ENCODE peak calls at places on chromosomes 4 and X, in ten cellular contexts. One of them, this sample, is unnamed.

GRCh38 chr4:76698141-76698540 is 199.8 kb downstream of the SOWAHB start:
- DNase-seq in AG04449: no peak
- DNase-seq in left ventricle myocardium inferior: no peak
- DNase-seq in Peyer's patch: no peak
- DNase-seq in tibial nerve: no peak
- DNase-seq in lower lobe of right lung: no peak
- DNase-seq in CD8-positive, alpha-beta T cell: no peak
- DNase-seq in heart left ventricle: no peak
- DNase-seq in fibroblast of lung: no peak
- DNase-seq in A549: no peak
- DNase-seq in this sample: no peak

GRCh38 chr4:56821394-56822263 is at the start of gene SPINK2:
- DNase-seq in AG04449: no peak
- DNase-seq in left ventricle myocardium inferior: peak; percentile 26
- DNase-seq in Peyer's patch: peak; percentile 56
- DNase-seq in tibial nerve: no peak
- DNase-seq in lower lobe of right lung: peak; percentile 54
- DNase-seq in CD8-positive, alpha-beta T cell: peak; percentile 78
- DNase-seq in heart left ventricle: no peak
- DNase-seq in fibroblast of lung: no peak
- DNase-seq in A549: peak; percentile 22
- DNase-seq in this sample: peak; percentile 24

GRCh38 chr4:161702287-161702686 is 461.5 kb downstream of the FSTL5 start:
- DNase-seq in AG04449: no peak
- DNase-seq in left ventricle myocardium inferior: no peak
- DNase-seq in Peyer's patch: no peak
- DNase-seq in tibial nerve: no peak
- DNase-seq in lower lobe of right lung: no peak
- DNase-seq in CD8-positive, alpha-beta T cell: no peak
- DNase-seq in heart left ventricle: no peak
- DNase-seq in fibroblast of lung: no peak
- DNase-seq in A549: no peak
- DNase-seq in this sample: peak; percentile 6

GRCh38 chrX:40237745-40238178 is 140.0 kb upstream of the BCOR start:
- DNase-seq in AG04449: no peak
- DNase-seq in left ventricle myocardium inferior: no peak
- DNase-seq in Peyer's patch: no peak
- DNase-seq in tibial nerve: no peak
- DNase-seq in lower lobe of right lung: no peak
- DNase-seq in CD8-positive, alpha-beta T cell: no peak
- DNase-seq in heart left ventricle: no peak
- DNase-seq in fibroblast of lung: no peak
- DNase-seq in A549: no peak
- DNase-seq in this sample: no peak

GRCh38 chrX:40550069-40550468 is 30.7 kb upstream of the ATP6AP2 start:
- DNase-seq in AG04449: no peak
- DNase-seq in left ventricle myocardium inferior: no peak
- DNase-seq in Peyer's patch: no peak
- DNase-seq in tibial nerve: no peak
- DNase-seq in lower lobe of right lung: no peak
- DNase-seq in CD8-positive, alpha-beta T cell: no peak
- DNase-seq in heart left ventricle: no peak
- DNase-seq in fibroblast of lung: no peak
- DNase-seq in A549: no peak
- DNase-seq in this sample: no peak

GRCh38 chr4:153413827-153414226 is 52.3 kb upstream of the TMEM131L start:
- DNase-seq in AG04449: no peak
- DNase-seq in left ventricle myocardium inferior: no peak
- DNase-seq in Peyer's patch: no peak
- DNase-seq in tibial nerve: no peak
- DNase-seq in lower lobe of right lung: no peak
- DNase-seq in CD8-positive, alpha-beta T cell: no peak
- DNase-seq in heart left ventricle: no peak
- DNase-seq in fibroblast of lung: no peak
- DNase-seq in A549: no peak
- DNase-seq in this sample: no peak

GRCh38 chr4:103099691-103100392 is at the start of gene BDH2:
- DNase-seq in AG04449: peak; percentile 83
- DNase-seq in left ventricle myocardium inferior: no peak
- DNase-seq in Peyer's patch: peak; percentile 29
- DNase-seq in tibial nerve: peak; percentile 66
- DNase-seq in lower lobe of right lung: no peak
- DNase-seq in CD8-positive, alpha-beta T cell: peak; percentile 38
- DNase-seq in heart left ventricle: peak; percentile 64
- DNase-seq in fibroblast of lung: peak; percentile 94
- DNase-seq in A549: peak; percentile 85
- DNase-seq in this sample: peak; percentile 90

GRCh38 chrX:40278340-40279090 is 180.8 kb upstream of the BCOR start:
- DNase-seq in AG04449: no peak
- DNase-seq in left ventricle myocardium inferior: no peak
- DNase-seq in Peyer's patch: no peak
- DNase-seq in tibial nerve: no peak
- DNase-seq in lower lobe of right lung: no peak
- DNase-seq in CD8-positive, alpha-beta T cell: peak; percentile 80
- DNase-seq in heart left ventricle: no peak
- DNase-seq in fibroblast of lung: peak; percentile 71
- DNase-seq in A549: peak; percentile 14
- DNase-seq in this sample: peak; percentile 22

GRCh38 chr4:42350611-42351182 is 46.6 kb upstream of the SHISA3 start:
- DNase-seq in AG04449: no peak
- DNase-seq in left ventricle myocardium inferior: no peak
- DNase-seq in Peyer's patch: no peak
- DNase-seq in tibial nerve: no peak
- DNase-seq in lower lobe of right lung: no peak
- DNase-seq in CD8-positive, alpha-beta T cell: no peak
- DNase-seq in heart left ventricle: no peak
- DNase-seq in fibroblast of lung: no peak
- DNase-seq in A549: no peak
- DNase-seq in this sample: peak; percentile 42

GRCh38 chr4:11427201-11427996 is 1.3 kb downstream of the HS3ST1 start:
- DNase-seq in AG04449: no peak
- DNase-seq in left ventricle myocardium inferior: no peak
- DNase-seq in Peyer's patch: no peak
- DNase-seq in tibial nerve: no peak
- DNase-seq in lower lobe of right lung: no peak
- DNase-seq in CD8-positive, alpha-beta T cell: no peak
- DNase-seq in heart left ventricle: no peak
- DNase-seq in fibroblast of lung: peak; percentile 7
- DNase-seq in A549: no peak
- DNase-seq in this sample: no peak

GRCh38 chrX:10506781-10507180 is 113.6 kb downstream of the MID1 start:
- DNase-seq in AG04449: no peak
- DNase-seq in left ventricle myocardium inferior: no peak
- DNase-seq in Peyer's patch: no peak
- DNase-seq in tibial nerve: no peak
- DNase-seq in lower lobe of right lung: no peak
- DNase-seq in CD8-positive, alpha-beta T cell: no peak
- DNase-seq in heart left ventricle: no peak
- DNase-seq in fibroblast of lung: no peak
- DNase-seq in A549: no peak
- DNase-seq in this sample: no peak

GRCh38 chrX:38943120-38943519 is 141.9 kb downstream of the MID1IP1 start:
- DNase-seq in AG04449: no peak
- DNase-seq in left ventricle myocardium inferior: no peak
- DNase-seq in Peyer's patch: no peak
- DNase-seq in tibial nerve: no peak
- DNase-seq in lower lobe of right lung: no peak
- DNase-seq in CD8-positive, alpha-beta T cell: no peak
- DNase-seq in heart left ventricle: no peak
- DNase-seq in fibroblast of lung: no peak
- DNase-seq in A549: no peak
- DNase-seq in this sample: no peak

GRCh38 chr4:183399166-183399565 is 45.3 kb upstream of the CDKN2AIP start:
- DNase-seq in AG04449: no peak
- DNase-seq in left ventricle myocardium inferior: no peak
- DNase-seq in Peyer's patch: no peak
- DNase-seq in tibial nerve: no peak
- DNase-seq in lower lobe of right lung: no peak
- DNase-seq in CD8-positive, alpha-beta T cell: no peak
- DNase-seq in heart left ventricle: no peak
- DNase-seq in fibroblast of lung: no peak
- DNase-seq in A549: no peak
- DNase-seq in this sample: no peak
- H3K4me3 ChIP-seq in AG04449: no peak overlapping the region
- H3K4me3 ChIP-seq in left ventricle myocardium inferior: peak overlapping the region; percentile 68
- H3K4me3 ChIP-seq in Peyer's patch: peak overlapping the region; percentile 68
- H3K4me3 ChIP-seq in tibial nerve: no peak overlapping the region
- H3K4me3 ChIP-seq in lower lobe of right lung: no peak overlapping the region
- H3K4me3 ChIP-seq in CD8-positive, alpha-beta T cell: peak overlapping the region; percentile 83
- H3K4me3 ChIP-seq in heart left ventricle: peak overlapping the region; percentile 62
- H3K4me3 ChIP-seq in fibroblast of lung: no peak overlapping the region
- H3K4me3 ChIP-seq in A549: peak overlapping the region; percentile 34
- H3K4me3 ChIP-seq in this sample: no peak overlapping the region

DNA sequence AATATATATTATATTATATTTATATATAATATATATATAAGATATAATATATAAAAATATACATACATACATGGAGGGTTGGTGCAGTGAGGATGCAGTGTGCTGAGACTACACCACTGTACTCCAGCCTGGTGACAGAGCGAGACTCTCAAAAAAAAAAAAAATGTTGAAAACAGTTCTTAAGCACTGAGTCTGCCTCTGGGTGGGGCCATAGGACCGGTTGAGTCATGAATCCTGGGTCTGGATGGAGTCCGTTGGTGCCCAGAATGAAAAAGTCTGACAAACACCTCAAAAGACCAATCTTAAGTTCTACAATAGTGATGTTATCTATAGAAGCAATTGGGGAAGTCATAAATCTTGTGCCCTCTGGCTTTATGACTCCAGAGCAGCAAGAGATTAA is 70.5 kb downstream of the FGFBP1 start:
- DNase-seq in AG04449: no peak
- DNase-seq in left ventricle myocardium inferior: no peak
- DNase-seq in Peyer's patch: no peak
- DNase-seq in tibial nerve: no peak
- DNase-seq in lower lobe of right lung: no peak
- DNase-seq in CD8-positive, alpha-beta T cell: no peak
- DNase-seq in heart left ventricle: no peak
- DNase-seq in fibroblast of lung: peak; percentile 49
- DNase-seq in A549: peak; percentile 27
- DNase-seq in this sample: peak; percentile 7
- TF ChIP-seq CTCF in AG04449: no peak
- TF ChIP-seq CTCF in left ventricle myocardium inferior: no peak
- TF ChIP-seq CTCF in Peyer's patch: no peak
- TF ChIP-seq CTCF in tibial nerve: no peak
- TF ChIP-seq CTCF in lower lobe of right lung: no peak
- TF ChIP-seq CTCF in CD8-positive, alpha-beta T cell: no peak
- TF ChIP-seq CTCF in heart left ventricle: no peak
- TF ChIP-seq CTCF in fibroblast of lung: no peak
- TF ChIP-seq CTCF in A549: no peak
- TF ChIP-seq CTCF in this sample: no peak

GRCh38 chr4:40289366-40290188 is 45.6 kb upstream of the CHRNA9 start:
- DNase-seq in AG04449: no peak
- DNase-seq in left ventricle myocardium inferior: no peak
- DNase-seq in Peyer's patch: no peak
- DNase-seq in tibial nerve: no peak
- DNase-seq in lower lobe of right lung: no peak
- DNase-seq in CD8-positive, alpha-beta T cell: peak; percentile 50
- DNase-seq in heart left ventricle: no peak
- DNase-seq in fibroblast of lung: peak; percentile 48
- DNase-seq in A549: no peak
- DNase-seq in this sample: peak; percentile 49
- H3K4me3 ChIP-seq in AG04449: no peak overlapping the region
- H3K4me3 ChIP-seq in left ventricle myocardium inferior: no peak overlapping the region
- H3K4me3 ChIP-seq in Peyer's patch: no peak overlapping the region
- H3K4me3 ChIP-seq in tibial nerve: no peak overlapping the region
- H3K4me3 ChIP-seq in lower lobe of right lung: no peak overlapping the region
- H3K4me3 ChIP-seq in CD8-positive, alpha-beta T cell: no peak overlapping the region
- H3K4me3 ChIP-seq in heart left ventricle: no peak overlapping the region
- H3K4me3 ChIP-seq in fibroblast of lung: no peak overlapping the region
- H3K4me3 ChIP-seq in A549: no peak overlapping the region
- H3K4me3 ChIP-seq in this sample: no peak overlapping the region

GRCh38 chr4:120812216-120812615 is 110.3 kb downstream of the PRDM5 start:
- DNase-seq in AG04449: no peak
- DNase-seq in left ventricle myocardium inferior: no peak
- DNase-seq in Peyer's patch: no peak
- DNase-seq in tibial nerve: no peak
- DNase-seq in lower lobe of right lung: no peak
- DNase-seq in CD8-positive, alpha-beta T cell: no peak
- DNase-seq in heart left ventricle: no peak
- DNase-seq in fibroblast of lung: peak; percentile 71
- DNase-seq in A549: no peak
- DNase-seq in this sample: no peak

GRCh38 chr4:120808475-120809141 is 113.9 kb downstream of the PRDM5 start:
- DNase-seq in AG04449: no peak
- DNase-seq in left ventricle myocardium inferior: no peak
- DNase-seq in Peyer's patch: no peak
- DNase-seq in tibial nerve: no peak
- DNase-seq in lower lobe of right lung: no peak
- DNase-seq in CD8-positive, alpha-beta T cell: no peak
- DNase-seq in heart left ventricle: no peak
- DNase-seq in fibroblast of lung: no peak
- DNase-seq in A549: no peak
- DNase-seq in this sample: no peak

GRCh38 chr4:120815361-120815760 is 107.2 kb downstream of the PRDM5 start:
- DNase-seq in AG04449: no peak
- DNase-seq in left ventricle myocardium inferior: no peak
- DNase-seq in Peyer's patch: no peak
- DNase-seq in tibial nerve: no peak
- DNase-seq in lower lobe of right lung: no peak
- DNase-seq in CD8-positive, alpha-beta T cell: no peak
- DNase-seq in heart left ventricle: no peak
- DNase-seq in fibroblast of lung: no peak
- DNase-seq in A549: no peak
- DNase-seq in this sample: no peak

GRCh38 chr4:120809518-120809917 is 113.0 kb downstream of the PRDM5 start:
- DNase-seq in AG04449: no peak
- DNase-seq in left ventricle myocardium inferior: no peak
- DNase-seq in Peyer's patch: no peak
- DNase-seq in tibial nerve: no peak
- DNase-seq in lower lobe of right lung: no peak
- DNase-seq in CD8-positive, alpha-beta T cell: no peak
- DNase-seq in heart left ventricle: no peak
- DNase-seq in fibroblast of lung: no peak
- DNase-seq in A549: no peak
- DNase-seq in this sample: no peak
- TF ChIP-seq CTCF in AG04449: no peak
- TF ChIP-seq CTCF in left ventricle myocardium inferior: no peak
- TF ChIP-seq CTCF in Peyer's patch: peak; percentile 57
- TF ChIP-seq CTCF in tibial nerve: no peak
- TF ChIP-seq CTCF in lower lobe of right lung: peak; percentile 22
- TF ChIP-seq CTCF in CD8-positive, alpha-beta T cell: no peak
- TF ChIP-seq CTCF in heart left ventricle: no peak
- TF ChIP-seq CTCF in fibroblast of lung: peak; percentile 35
- TF ChIP-seq CTCF in A549: no peak
- TF ChIP-seq CTCF in this sample: peak; percentile 53